ENCODE peak calls at places on chromosomes 2 and 18, in five cellular contexts. G is SK-N-SH, H is HCT116, W is HepG2, U is K562. O is an unnamed sample.

GRCh38 chr18:68177807-68178702 is 536.9 kb downstream of the TMX3 start:
- DNase-seq in G (peak; percentile 2), H (no peak), W (peak; percentile 74), U (no peak), O (peak; percentile 66)

GRCh38 chr18:48072428-48073204 is 142.2 kb upstream of the SMAD2 start:
- DNase-seq in G (peak; percentile 51), H (no peak), W (no peak), U (no peak), O (no peak)

GRCh38 chr2:98377569-98377968 is 31.3 kb downstream of the CNGA3 start:
- DNase-seq in G (no peak), H (no peak), W (no peak), U (no peak), O (no peak)

GRCh38 chr2:37855283-37856041 is 69.6 kb upstream of the RMDN2 start:
- DNase-seq in G (no peak), H (no peak), W (no peak), U (no peak), O (no peak)

GRCh38 chr2:101921319-101921960 is 70.3 kb upstream of the IL1R2 start:
- DNase-seq in G (no peak), H (no peak), W (no peak), U (no peak), O (no peak)

GRCh38 chr18:77101410-77102245 is 31.0 kb downstream of the MBP start:
- DNase-seq in G (peak; percentile 55), H (peak; percentile 89), W (no peak), U (no peak), O (no peak)

GRCh38 chr18:48616484-48617255 is 77.8 kb downstream of the CTIF start:
- DNase-seq in G (no peak), H (no peak), W (no peak), U (no peak), O (no peak)

GRCh38 chr2:18444806-18445205 is 115.6 kb downstream of the RDH14 start:
- DNase-seq in G (no peak), H (no peak), W (no peak), U (no peak), O (no peak)

GRCh38 chr2:164620873-164621760 is at the start of gene GRB14:
- DNase-seq in G (peak; percentile 90), H (peak; percentile 28), W (peak; percentile 32), U (no peak), O (peak; percentile 63)

GRCh38 chr2:233202531-233202944 is 48.9 kb upstream of the ATG16L1 start:
- DNase-seq in G (no peak), H (no peak), W (no peak), U (no peak), O (no peak)

GRCh38 chr2:233203060-233203459 is 48.4 kb upstream of the ATG16L1 start:
- DNase-seq in G (no peak), H (no peak), W (no peak), U (no peak), O (no peak)

GRCh38 chr2:233204286-233204936 is 47.1 kb upstream of the ATG16L1 start:
- DNase-seq in G (no peak), H (no peak), W (no peak), U (no peak), O (no peak)

GRCh38 chr2:233199870-233200269 is 51.6 kb upstream of the ATG16L1 start:
- DNase-seq in G (no peak), H (no peak), W (no peak), U (no peak), O (no peak)

GRCh38 chr2:233201271-233202013 is 50.0 kb upstream of the ATG16L1 start:
- DNase-seq in G (no peak), H (no peak), W (no peak), U (no peak), O (no peak)
- TF ChIP-seq JUND in G (no peak), H (no peak), W (no peak), U (no peak), O (no peak)

DNA sequence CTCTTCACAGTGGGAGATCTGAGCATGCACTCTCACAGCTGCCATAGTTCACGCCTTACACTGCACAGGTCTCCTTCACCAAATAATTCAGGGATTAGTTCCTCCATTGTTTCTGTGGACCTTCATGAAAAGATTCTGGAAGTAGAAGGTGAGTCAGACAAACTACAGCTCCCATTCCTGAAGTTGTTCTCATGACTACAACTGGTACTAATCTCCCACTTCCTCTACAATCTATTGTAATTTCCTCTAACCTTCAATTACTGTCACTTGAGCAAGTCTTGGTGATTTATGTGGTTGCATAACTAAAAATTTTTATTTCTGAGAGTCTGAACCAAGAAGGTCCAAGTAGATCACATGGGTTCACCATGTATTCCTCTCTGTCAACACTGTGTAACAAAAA is 128.7 kb downstream of the XIRP2 start:
- DNase-seq in G (no peak), H (no peak), W (no peak), U (no peak), O (no peak)
- TF ChIP-seq JUND in G (no peak), H (no peak), W (no peak), U (no peak), O (no peak)

DNA sequence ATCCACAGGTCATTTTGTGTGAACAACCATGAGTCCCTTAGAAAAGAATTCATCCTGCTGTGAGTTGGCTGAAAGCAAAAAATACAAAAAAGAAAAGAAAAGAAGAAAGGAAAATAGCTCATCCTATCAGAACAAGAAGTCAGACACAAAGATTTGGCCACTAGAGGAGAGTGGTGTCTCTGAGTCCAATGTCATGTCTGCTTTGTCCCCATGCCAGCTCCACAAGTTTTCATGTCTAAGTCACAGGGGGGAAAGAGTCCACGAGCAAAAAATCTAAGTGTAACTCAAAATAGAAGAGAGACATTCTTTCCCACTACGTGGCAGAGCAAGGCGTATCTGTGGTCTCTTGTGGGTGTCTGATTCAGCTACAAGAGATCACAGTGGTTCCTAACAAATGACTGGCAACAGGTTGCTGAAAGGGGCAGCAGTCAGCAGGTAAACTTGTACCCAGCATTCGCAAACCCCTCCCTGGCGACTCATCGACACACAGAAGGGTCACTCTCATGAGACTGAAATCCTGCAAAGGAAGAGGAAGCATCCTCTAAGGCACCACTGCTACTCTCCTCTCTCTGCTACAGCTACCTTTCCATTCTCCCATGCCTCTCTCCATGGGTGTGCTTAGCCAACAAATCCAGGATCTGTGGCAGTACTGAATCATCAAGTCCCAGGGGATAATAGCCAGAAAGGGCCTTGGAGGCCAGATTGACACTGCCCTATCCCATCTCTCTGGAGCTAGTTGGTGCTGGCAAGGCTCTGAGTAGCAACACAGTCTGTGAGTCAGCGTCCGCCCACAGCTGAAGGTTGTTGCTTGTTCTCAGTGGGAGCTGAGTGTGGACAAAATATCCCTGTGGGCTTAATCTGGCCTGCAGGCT is 123.0 kb upstream of the SLC39A10 start:
- DNase-seq in G (no peak), H (peak; percentile 61), W (no peak), U (no peak), O (no peak)
- TF ChIP-seq JUND in G (peak; percentile 61), H (peak; percentile 65), W (no peak), U (peak; percentile 74), O (no peak)

GRCh38 chr18:79401494-79402208 is 5.9 kb downstream of the NFATC1 start:
- DNase-seq in G (no peak), H (no peak), W (no peak), U (no peak), O (no peak)

GRCh38 chr18:79403723-79404566 is 8.2 kb downstream of the NFATC1 start:
- DNase-seq in G (no peak), H (no peak), W (no peak), U (no peak), O (no peak)

GRCh38 chr18:79402977-79403722 is 7.4 kb downstream of the NFATC1 start:
- DNase-seq in G (no peak), H (no peak), W (no peak), U (no peak), O (no peak)

GRCh38 chr18:79400591-79401381 is 5.1 kb downstream of the NFATC1 start:
- DNase-seq in G (no peak), H (no peak), W (no peak), U (peak; percentile 70), O (no peak)

GRCh38 chr18:79402209-79402576 is 6.5 kb downstream of the NFATC1 start:
- DNase-seq in G (no peak), H (no peak), W (no peak), U (no peak), O (no peak)
- TF ChIP-seq JUND in G (no peak), H (no peak), W (no peak), U (no peak), O (no peak)